ENCODE peak calls at places on chromosomes 12 and 14, in five cellular contexts. One of them, this sample, is unnamed.
A peak's percentile ranks its signal among the peaks of the same experiment; 100 is the strongest.

GRCh38 chr12:5872745-5873144 is 72.3 kb downstream of the ANO2 start:
- DNase-seq in PC-3: peak; percentile 16
- DNase-seq in GM23248: peak; percentile 27
- DNase-seq in NCI-H1105: no peak
- DNase-seq in activated T-cell treated with anti-CD3 and anti-CD28 coated beads for 48 hours: no peak
- DNase-seq in this sample: peak; percentile 88

GRCh38 chr12:22043943-22044342 is 2.1 kb upstream of the CMAS start:
- DNase-seq in activated T-cell treated with anti-CD3 and anti-CD28 coated beads for 48 hours: no peak
- DNase-seq in PC-3: no peak
- DNase-seq in NCI-H1105: no peak
- DNase-seq in GM23248: no peak
- DNase-seq in this sample: peak; percentile 22

GRCh38 chr12:47207005-47207717 is 127.4 kb upstream of the AMIGO2 start:
- DNase-seq in GM23248: no peak
- DNase-seq in activated T-cell treated with anti-CD3 and anti-CD28 coated beads for 48 hours: no peak
- DNase-seq in NCI-H1105: no peak
- DNase-seq in PC-3: no peak
- DNase-seq in this sample: peak; percentile 57

GRCh38 chr12:125983094-125983783 is 918.0 kb downstream of the AACS start:
- DNase-seq in NCI-H1105: peak; percentile 93
- DNase-seq in PC-3: no peak
- DNase-seq in GM23248: no peak
- DNase-seq in activated T-cell treated with anti-CD3 and anti-CD28 coated beads for 48 hours: no peak
- DNase-seq in this sample: no peak

GRCh38 chr12:76284816-76285750 is 63.1 kb downstream of the BBS10 start:
- DNase-seq in PC-3: peak; percentile 14
- DNase-seq in GM23248: peak; percentile 43
- DNase-seq in NCI-H1105: no peak
- DNase-seq in activated T-cell treated with anti-CD3 and anti-CD28 coated beads for 48 hours: no peak
- DNase-seq in this sample: no peak

GRCh38 chr14:69996197-69996596 is 117.0 kb downstream of the SMOC1 start:
- DNase-seq in PC-3: peak; percentile 63
- DNase-seq in NCI-H1105: no peak
- DNase-seq in activated T-cell treated with anti-CD3 and anti-CD28 coated beads for 48 hours: no peak
- DNase-seq in GM23248: peak; percentile 74
- DNase-seq in this sample: peak; percentile 3

GRCh38 chr12:27460471-27460978 is 14.0 kb downstream of the SMCO2 start:
- DNase-seq in GM23248: peak; percentile 9
- DNase-seq in NCI-H1105: no peak
- DNase-seq in PC-3: peak; percentile 88
- DNase-seq in activated T-cell treated with anti-CD3 and anti-CD28 coated beads for 48 hours: peak; percentile 27
- DNase-seq in this sample: peak; percentile 50

GRCh38 chr12:20946732-20947131 is 136.2 kb downstream of the SLCO1B3 start:
- DNase-seq in GM23248: peak; percentile 40
- DNase-seq in NCI-H1105: no peak
- DNase-seq in PC-3: peak; percentile 43
- DNase-seq in activated T-cell treated with anti-CD3 and anti-CD28 coated beads for 48 hours: no peak
- DNase-seq in this sample: peak; percentile 91

GRCh38 chr14:100565650-100566049 is 21.6 kb downstream of the BEGAIN start:
- DNase-seq in activated T-cell treated with anti-CD3 and anti-CD28 coated beads for 48 hours: no peak
- DNase-seq in PC-3: no peak
- DNase-seq in GM23248: no peak
- DNase-seq in NCI-H1105: no peak
- DNase-seq in this sample: no peak

GRCh38 chr12:52152905-52153317 is 38.9 kb downstream of the KRT80 start:
- DNase-seq in activated T-cell treated with anti-CD3 and anti-CD28 coated beads for 48 hours: no peak
- DNase-seq in GM23248: no peak
- DNase-seq in PC-3: no peak
- DNase-seq in NCI-H1105: no peak
- DNase-seq in this sample: no peak

GRCh38 chr12:4723226-4723625 is 3.0 kb downstream of the GALNT8 start:
- DNase-seq in GM23248: no peak
- DNase-seq in NCI-H1105: no peak
- DNase-seq in activated T-cell treated with anti-CD3 and anti-CD28 coated beads for 48 hours: no peak
- DNase-seq in PC-3: no peak
- DNase-seq in this sample: no peak

GRCh38 chr14:95183532-95184412 is 26.4 kb upstream of the DICER1 start:
- DNase-seq in NCI-H1105: no peak
- DNase-seq in activated T-cell treated with anti-CD3 and anti-CD28 coated beads for 48 hours: no peak
- DNase-seq in GM23248: no peak
- DNase-seq in PC-3: no peak
- DNase-seq in this sample: no peak

GRCh38 chr12:27193106-27193505 is 51.0 kb upstream of the STK38L start:
- DNase-seq in activated T-cell treated with anti-CD3 and anti-CD28 coated beads for 48 hours: no peak
- DNase-seq in NCI-H1105: no peak
- DNase-seq in GM23248: peak; percentile 71
- DNase-seq in PC-3: no peak
- DNase-seq in this sample: no peak